ENCODE peak calls at places on chromosomes 3 and 15, in ten cellular contexts. Q is HuH-7.5; N is left lobe of liver; V is Right ventricle myocardium inferior; G is activated CD8-positive, alpha-beta memory T cell treated with anti-CD3 and anti-CD28 coated beads for 4 hours; W is hypothalamus; H is astrocyte of the hippocampus; T is fibroblast of mammary gland; I is RPMI8226; B is HuH-7. M is an unnamed sample.

GRCh38 chr3:53161345-53161819 is 373 bp downstream of the PRKCD start:
- DNase-seq in I (peak; percentile 37), G (no peak), H (peak; percentile 42), B (no peak), N (no peak), Q (no peak), W (no peak), V (peak; percentile 80), T (no peak), M (no peak)

GRCh38 chr3:12518266-12519028 is 26.9 kb downstream of the MKRN2OS start:
- DNase-seq in V (no peak), Q (no peak), H (no peak), I (no peak), N (no peak), G (no peak), T (no peak), W (no peak), B (no peak), M (no peak)

GRCh38 chr3:12797124-12797891 is 828 bp downstream of the CAND2 start:
- DNase-seq in W (no peak), I (no peak), V (no peak), N (peak; percentile 38), Q (no peak), T (no peak), B (no peak), H (no peak), G (no peak), M (no peak)

GRCh38 chr15:58639992-58640391 is 109.5 kb downstream of the ADAM10 start:
- DNase-seq in V (no peak), Q (no peak), W (no peak), I (no peak), T (no peak), G (no peak), H (no peak), B (no peak), N (no peak), M (no peak)

GRCh38 chr15:57457726-57458125 is 81.4 kb downstream of the CGNL1 start:
- DNase-seq in G (no peak), N (no peak), T (no peak), Q (no peak), H (peak; percentile 43), W (no peak), B (no peak), V (no peak), I (no peak), M (no peak)

GRCh38 chr3:40490916-40491315 is 14.0 kb downstream of the ZNF619 start:
- DNase-seq in T (peak; percentile 72), N (no peak), I (no peak), H (no peak), Q (no peak), G (no peak), V (no peak), W (no peak), B (no peak), M (no peak)

GRCh38 chr3:4350789-4351163 is 47.6 kb downstream of the SETMAR start:
- DNase-seq in I (peak; percentile 59), H (peak; percentile 75), W (peak; percentile 15), V (no peak), T (peak; percentile 78), N (peak; percentile 55), Q (peak; percentile 64), G (peak; percentile 15), B (peak; percentile 55), M (no peak)

GRCh38 chr3:17025594-17026139 is 140.9 kb downstream of the PLCL2 start:
- DNase-seq in V (no peak), I (no peak), T (no peak), N (no peak), G (peak; percentile 7), W (no peak), H (no peak), Q (no peak), B (no peak), M (no peak)

GRCh38 chr3:150765949-150766720 is 3.2 kb upstream of the SIAH2 start:
- DNase-seq in T (peak; percentile 63), G (no peak), N (no peak), V (no peak), H (peak; percentile 85), I (peak; percentile 96), B (no peak), W (no peak), Q (no peak), M (no peak)

GRCh38 chr3:45559560-45560118 is 34.9 kb upstream of the LIMD1 start:
- DNase-seq in T (no peak), N (no peak), H (no peak), I (no peak), V (no peak), G (no peak), Q (no peak), W (no peak), B (no peak), M (no peak)

GRCh38 chr3:4828279-4829030 is 150.8 kb upstream of the BHLHE40 start:
- DNase-seq in N (no peak), G (no peak), H (peak; percentile 87), W (no peak), B (no peak), V (peak; percentile 82), I (no peak), Q (no peak), T (peak; percentile 77), M (peak; percentile 30)

GRCh38 chr15:65132841-65133549 is 613 bp downstream of the PDCD7 start:
- DNase-seq in I (peak; percentile 64), G (no peak), W (no peak), B (peak; percentile 73), T (peak; percentile 47), Q (peak; percentile 85), H (peak; percentile 84), V (peak; percentile 84), N (peak; percentile 58), M (no peak)

GRCh38 chr3:159390656-159391055 is 588.8 kb downstream of the MFSD1 start:
- DNase-seq in W (no peak), I (no peak), B (no peak), N (no peak), Q (no peak), T (no peak), H (peak; percentile 5), V (no peak), G (no peak), M (no peak)

GRCh38 chr15:95429345-95429744 is 901.2 kb upstream of the NR2F2 start:
- DNase-seq in N (no peak), W (no peak), V (no peak), Q (no peak), B (no peak), T (no peak), G (no peak), H (no peak), I (no peak), M (no peak)

GRCh38 chr3:99498544-99499234 is 139.7 kb upstream of the COL8A1 start:
- DNase-seq in T (no peak), H (peak; percentile 63), V (no peak), Q (no peak), B (no peak), W (no peak), I (no peak), N (no peak), G (no peak), M (no peak)

GRCh38 chr3:14583543-14584091 is 43.5 kb upstream of the GRIP2 start:
- DNase-seq in H (peak; percentile 36), Q (no peak), W (no peak), I (no peak), G (no peak), T (no peak), N (no peak), B (no peak), V (no peak), M (no peak)

GRCh38 chr15:96888764-96889163 is 558.3 kb downstream of the NR2F2 start:
- DNase-seq in Q (no peak), H (no peak), G (no peak), V (no peak), B (no peak), N (no peak), W (no peak), T (no peak), I (no peak), M (no peak)

GRCh38 chr3:45942051-45942825 is 1.0 kb upstream of the CXCR6 start:
- DNase-seq in W (no peak), Q (no peak), T (no peak), I (peak; percentile 22), V (no peak), B (no peak), H (no peak), G (no peak), N (no peak), M (no peak)

GRCh38 chr3:108719178-108719577 is 38.0 kb downstream of the RETNLB start:
- DNase-seq in I (no peak), N (no peak), V (no peak), W (no peak), Q (no peak), T (no peak), G (no peak), B (no peak), H (no peak), M (no peak)